ENCODE peak calls at places on chromosomes 1 and 21, in four cellular contexts. V is hippocampal formation, R is HFF-Myc, M is GM04504. P is an unnamed sample.

GRCh38 chr21:32306021-32306780 is 7.5 kb downstream of the MRAP start:
- DNase-seq in V (peak), R (no peak), M (no peak), P (no peak)

GRCh38 chr21:45465105-45465504 is 60.1 kb downstream of the COL18A1 start:
- DNase-seq in V (no peak), R (no peak), M (no peak), P (no peak)

GRCh38 chr1:72241397-72241796 is 40.9 kb downstream of the NEGR1 start:
- DNase-seq in V (no peak), R (no peak), M (no peak), P (no peak)

GRCh38 chr1:115291731-115292130 is 46.3 kb downstream of the NGF start:
- DNase-seq in V (no peak), R (no peak), M (no peak), P (no peak)

GRCh38 chr1:90936061-90936460 is 85.8 kb downstream of the ZNF644 start:
- DNase-seq in V (no peak), R (no peak), M (no peak), P (no peak)

GRCh38 chr21:43211085-43212071 is 42.6 kb downstream of the CRYAA start:
- DNase-seq in V (no peak), R (no peak), M (no peak), P (no peak)

GRCh38 chr21:31201548-31201947 is 142.5 kb downstream of the TIAM1 start:
- DNase-seq in V (no peak), R (no peak), M (no peak), P (no peak)

GRCh38 chr1:11794446-11795237 is 11.1 kb downstream of the MTHFR start:
- DNase-seq in V (no peak), R (no peak), M (no peak), P (no peak)

GRCh38 chr1:7420706-7421105 is 350.4 kb upstream of the VAMP3 start:
- DNase-seq in V (no peak), R (no peak), M (no peak), P (no peak)

GRCh38 chr1:153614906-153615305 is 1.2 kb downstream of the S100A14 start:
- DNase-seq in V (no peak), R (no peak), M (no peak), P (no peak)

GRCh38 chr1:52502789-52503188 is 50.1 kb downstream of the TUT4 start:
- DNase-seq in V (no peak), R (no peak), M (no peak), P (no peak)

GRCh38 chr1:161168906-161169305 is 2.7 kb downstream of the PPOX start:
- DNase-seq in V (no peak), R (no peak), M (no peak), P (no peak)

GRCh38 chr21:16198546-16198945 is 468.8 kb downstream of the USP25 start:
- DNase-seq in V (no peak), R (no peak), M (no peak), P (no peak)

GRCh38 chr21:34061983-34062382 is 11.4 kb upstream of the MRPS6 start:
- DNase-seq in V (no peak), R (no peak), M (no peak), P (no peak)

GRCh38 chr1:157142765-157143423 is 4.7 kb upstream of the ETV3 start:
- DNase-seq in V (no peak), R (no peak), M (no peak), P (no peak)

GRCh38 chr1:118661769-118662320 is 326.3 kb downstream of the TBX15 start:
- DNase-seq in V (no peak), R (no peak), M (no peak), P (no peak)

GRCh38 chr21:38804617-38805281 is 980 bp upstream of the ETS2 start:
- DNase-seq in V (peak), R (no peak), M (no peak), P (no peak)

GRCh38 chr1:26391450-26391849 is 18.9 kb upstream of the ZNF683 start:
- DNase-seq in V (no peak), R (peak), M (peak), P (peak)

GRCh38 chr1:36769886-36770830 is 264.2 kb downstream of the GRIK3 start:
- DNase-seq in V (no peak), R (no peak), M (no peak), P (no peak)

GRCh38 chr1:52633291-52633754 is 355 bp downstream of the SHISAL2A start:
- DNase-seq in V (no peak), R (no peak), M (no peak), P (peak)

GRCh38 chr1:186849271-186849671 is 20.5 kb downstream of the PLA2G4A start:
- DNase-seq in V (peak), R (no peak), M (no peak), P (no peak)

GRCh38 chr1:35120458-35121133 is 41.4 kb downstream of the ZMYM1 start:
- DNase-seq in V (no peak), R (no peak), M (no peak), P (no peak)

GRCh38 chr21:38850277-38850951 is 44.7 kb downstream of the ETS2 start:
- DNase-seq in V (no peak), R (no peak), M (no peak), P (no peak)

GRCh38 chr21:41612674-41613250 is 104.8 kb upstream of the TMPRSS2 start:
- DNase-seq in V (peak), R (peak), M (peak), P (no peak)

GRCh38 chr1:15090373-15090772 is 63.2 kb upstream of the TMEM51 start:
- DNase-seq in V (no peak), R (no peak), M (no peak), P (no peak)

GRCh38 chr1:201265771-201266170 is 17.5 kb upstream of the PKP1 start:
- DNase-seq in V (no peak), R (no peak), M (no peak), P (no peak)

GRCh38 chr1:228059536-228060457 is 22.7 kb upstream of the ARF1 start:
- DNase-seq in V (no peak), R (no peak), M (no peak), P (peak)

GRCh38 chr21:46153259-46154154 is 1.9 kb downstream of the FTCD start:
- DNase-seq in V (no peak), R (no peak), M (no peak), P (no peak)

GRCh38 chr1:214859647-214860046 is 222.9 kb upstream of the KCNK2 start:
- DNase-seq in V (no peak), R (no peak), M (no peak), P (no peak)

GRCh38 chr1:37423810-37424209 is 50.6 kb upstream of the ZC3H12A start:
- DNase-seq in V (no peak), R (no peak), M (no peak), P (no peak)

GRCh38 chr1:21594935-21595897 is 73.9 kb downstream of the RAP1GAP start:
- DNase-seq in V (peak), R (peak), M (no peak), P (peak)

GRCh38 chr1:150973258-150973825 is 1.3 kb downstream of the CERS2 start:
- DNase-seq in V (no peak), R (no peak), M (no peak), P (no peak)

GRCh38 chr1:203271018-203271743 is 34.1 kb upstream of the BTG2 start:
- DNase-seq in V (no peak), R (no peak), M (no peak), P (peak)

GRCh38 chr1:23824711-23825075 is 536 bp downstream of the HMGCL start:
- DNase-seq in V (no peak), R (no peak), M (no peak), P (no peak)

GRCh38 chr1:156259805-156260204 is 11.9 kb upstream of the PAQR6 start:
- DNase-seq in V (peak), R (no peak), M (no peak), P (no peak)

P was measured in effector CD4-positive, alpha-beta T cell.